ENCODE peak calls at places on chromosome 17, in ten cellular contexts. One of them, this sample, is unnamed.

GRCh38 chr17:57485566-57485865 is 229.2 kb downstream of the MSI2 start:
- DNase-seq in HFFc6: no peak
- DNase-seq in stomach: no peak
- DNase-seq in AG04450: no peak
- DNase-seq in SHP77: no peak
- DNase-seq in globus pallidus: no peak
- DNase-seq in fibroblast of lung: peak; percentile 67
- DNase-seq in H54: no peak
- DNase-seq in stimulated activated CD8-positive, alpha-beta memory T cell treated with anti-CD3 and anti-CD28 coated beads, Interleukin-15, amount 100 ng/mL, for 24 hours: no peak
- DNase-seq in NCI-H2029 treated with DMSO at 0.1 percent for 48 hours: no peak
- DNase-seq in this sample: no peak

GRCh38 chr17:36994438-36994837 is 45.7 kb downstream of the AATF start:
- DNase-seq in HFFc6: peak; percentile 72
- DNase-seq in stomach: no peak
- DNase-seq in AG04450: no peak
- DNase-seq in SHP77: no peak
- DNase-seq in globus pallidus: no peak
- DNase-seq in fibroblast of lung: peak; percentile 56
- DNase-seq in H54: no peak
- DNase-seq in stimulated activated CD8-positive, alpha-beta memory T cell treated with anti-CD3 and anti-CD28 coated beads, Interleukin-15, amount 100 ng/mL, for 24 hours: no peak
- DNase-seq in NCI-H2029 treated with DMSO at 0.1 percent for 48 hours: no peak
- DNase-seq in this sample: no peak

GRCh38 chr17:2264023-2264860 is 39.3 kb downstream of the SMG6 start:
- DNase-seq in HFFc6: no peak
- DNase-seq in stomach: no peak
- DNase-seq in AG04450: no peak
- DNase-seq in SHP77: no peak
- DNase-seq in globus pallidus: no peak
- DNase-seq in fibroblast of lung: peak; percentile 53
- DNase-seq in H54: no peak
- DNase-seq in stimulated activated CD8-positive, alpha-beta memory T cell treated with anti-CD3 and anti-CD28 coated beads, Interleukin-15, amount 100 ng/mL, for 24 hours: no peak
- DNase-seq in NCI-H2029 treated with DMSO at 0.1 percent for 48 hours: no peak
- DNase-seq in this sample: no peak

GRCh38 chr17:49850772-49851386 is 3.0 kb upstream of the TAC4 start:
- DNase-seq in HFFc6: no peak
- DNase-seq in stomach: no peak
- DNase-seq in AG04450: no peak
- DNase-seq in SHP77: no peak
- DNase-seq in globus pallidus: no peak
- DNase-seq in fibroblast of lung: no peak
- DNase-seq in H54: peak; percentile 47
- DNase-seq in stimulated activated CD8-positive, alpha-beta memory T cell treated with anti-CD3 and anti-CD28 coated beads, Interleukin-15, amount 100 ng/mL, for 24 hours: no peak
- DNase-seq in NCI-H2029 treated with DMSO at 0.1 percent for 48 hours: no peak
- DNase-seq in this sample: no peak

GRCh38 chr17:74987909-74988711 is 678 bp downstream of the CDR2L start:
- DNase-seq in HFFc6: peak; percentile 59
- DNase-seq in stomach: peak; percentile 74
- DNase-seq in AG04450: peak; percentile 29
- DNase-seq in SHP77: peak; percentile 50
- DNase-seq in globus pallidus: peak; percentile 84
- DNase-seq in fibroblast of lung: peak; percentile 85
- DNase-seq in H54: no peak
- DNase-seq in stimulated activated CD8-positive, alpha-beta memory T cell treated with anti-CD3 and anti-CD28 coated beads, Interleukin-15, amount 100 ng/mL, for 24 hours: no peak
- DNase-seq in NCI-H2029 treated with DMSO at 0.1 percent for 48 hours: no peak
- DNase-seq in this sample: peak; percentile 60

GRCh38 chr17:35731239-35731931 is at the start of gene RASL10B:
- DNase-seq in HFFc6: no peak
- DNase-seq in stomach: peak; percentile 54
- DNase-seq in AG04450: no peak
- DNase-seq in SHP77: peak; percentile 49
- DNase-seq in globus pallidus: peak; percentile 37
- DNase-seq in fibroblast of lung: peak; percentile 41
- DNase-seq in H54: no peak
- DNase-seq in stimulated activated CD8-positive, alpha-beta memory T cell treated with anti-CD3 and anti-CD28 coated beads, Interleukin-15, amount 100 ng/mL, for 24 hours: no peak
- DNase-seq in NCI-H2029 treated with DMSO at 0.1 percent for 48 hours: no peak
- DNase-seq in this sample: peak; percentile 30

GRCh38 chr17:53472586-53472985 is 350.1 kb upstream of the KIF2B start:
- DNase-seq in HFFc6: no peak
- DNase-seq in stomach: no peak
- DNase-seq in AG04450: no peak
- DNase-seq in SHP77: no peak
- DNase-seq in globus pallidus: no peak
- DNase-seq in fibroblast of lung: peak; percentile 40
- DNase-seq in H54: peak; percentile 6
- DNase-seq in stimulated activated CD8-positive, alpha-beta memory T cell treated with anti-CD3 and anti-CD28 coated beads, Interleukin-15, amount 100 ng/mL, for 24 hours: no peak
- DNase-seq in NCI-H2029 treated with DMSO at 0.1 percent for 48 hours: no peak
- DNase-seq in this sample: no peak

GRCh38 chr17:17739388-17740066 is 58.3 kb downstream of the RAI1 start:
- DNase-seq in HFFc6: peak; percentile 40
- DNase-seq in stomach: peak; percentile 50
- DNase-seq in AG04450: no peak
- DNase-seq in SHP77: peak; percentile 59
- DNase-seq in globus pallidus: peak; percentile 83
- DNase-seq in fibroblast of lung: peak; percentile 71
- DNase-seq in H54: peak; percentile 96
- DNase-seq in stimulated activated CD8-positive, alpha-beta memory T cell treated with anti-CD3 and anti-CD28 coated beads, Interleukin-15, amount 100 ng/mL, for 24 hours: no peak
- DNase-seq in NCI-H2029 treated with DMSO at 0.1 percent for 48 hours: no peak
- DNase-seq in this sample: peak; percentile 45

GRCh38 chr17:17533901-17534441 is 37.8 kb upstream of the RASD1 start:
- DNase-seq in HFFc6: no peak
- DNase-seq in stomach: peak; percentile 79
- DNase-seq in AG04450: no peak
- DNase-seq in SHP77: peak; percentile 97
- DNase-seq in globus pallidus: no peak
- DNase-seq in fibroblast of lung: no peak
- DNase-seq in H54: no peak
- DNase-seq in stimulated activated CD8-positive, alpha-beta memory T cell treated with anti-CD3 and anti-CD28 coated beads, Interleukin-15, amount 100 ng/mL, for 24 hours: no peak
- DNase-seq in NCI-H2029 treated with DMSO at 0.1 percent for 48 hours: peak; percentile 86
- DNase-seq in this sample: no peak

GRCh38 chr17:72503556-72503955 is 382.7 kb downstream of the SOX9 start:
- DNase-seq in HFFc6: no peak
- DNase-seq in stomach: no peak
- DNase-seq in AG04450: no peak
- DNase-seq in SHP77: no peak
- DNase-seq in globus pallidus: no peak
- DNase-seq in fibroblast of lung: no peak
- DNase-seq in H54: no peak
- DNase-seq in stimulated activated CD8-positive, alpha-beta memory T cell treated with anti-CD3 and anti-CD28 coated beads, Interleukin-15, amount 100 ng/mL, for 24 hours: no peak
- DNase-seq in NCI-H2029 treated with DMSO at 0.1 percent for 48 hours: no peak
- DNase-seq in this sample: no peak

GRCh38 chr17:82696916-82697807 is 1.3 kb downstream of the RAB40B start:
- DNase-seq in HFFc6: no peak
- DNase-seq in stomach: peak; percentile 34
- DNase-seq in AG04450: no peak
- DNase-seq in SHP77: no peak
- DNase-seq in globus pallidus: no peak
- DNase-seq in fibroblast of lung: no peak
- DNase-seq in H54: no peak
- DNase-seq in stimulated activated CD8-positive, alpha-beta memory T cell treated with anti-CD3 and anti-CD28 coated beads, Interleukin-15, amount 100 ng/mL, for 24 hours: no peak
- DNase-seq in NCI-H2029 treated with DMSO at 0.1 percent for 48 hours: no peak
- DNase-seq in this sample: no peak

GRCh38 chr17:40063034-40063765 is 435 bp downstream of the THRA start:
- DNase-seq in HFFc6: no peak
- DNase-seq in stomach: peak; percentile 51
- DNase-seq in AG04450: no peak
- DNase-seq in SHP77: peak; percentile 29
- DNase-seq in globus pallidus: no peak
- DNase-seq in fibroblast of lung: no peak
- DNase-seq in H54: no peak
- DNase-seq in stimulated activated CD8-positive, alpha-beta memory T cell treated with anti-CD3 and anti-CD28 coated beads, Interleukin-15, amount 100 ng/mL, for 24 hours: no peak
- DNase-seq in NCI-H2029 treated with DMSO at 0.1 percent for 48 hours: no peak
- DNase-seq in this sample: no peak

GRCh38 chr17:75878174-75878998 is at the start of gene TRIM47:
- DNase-seq in HFFc6: no peak
- DNase-seq in stomach: peak; percentile 68
- DNase-seq in AG04450: no peak
- DNase-seq in SHP77: peak; percentile 69
- DNase-seq in globus pallidus: peak; percentile 74
- DNase-seq in fibroblast of lung: peak; percentile 65
- DNase-seq in H54: peak; percentile 77
- DNase-seq in stimulated activated CD8-positive, alpha-beta memory T cell treated with anti-CD3 and anti-CD28 coated beads, Interleukin-15, amount 100 ng/mL, for 24 hours: no peak
- DNase-seq in NCI-H2029 treated with DMSO at 0.1 percent for 48 hours: no peak
- DNase-seq in this sample: no peak

GRCh38 chr17:27559996-27560481 is 70.9 kb upstream of the LGALS9 start:
- DNase-seq in HFFc6: no peak
- DNase-seq in stomach: peak; percentile 53
- DNase-seq in AG04450: peak; percentile 75
- DNase-seq in SHP77: no peak
- DNase-seq in globus pallidus: no peak
- DNase-seq in fibroblast of lung: peak; percentile 91
- DNase-seq in H54: no peak
- DNase-seq in stimulated activated CD8-positive, alpha-beta memory T cell treated with anti-CD3 and anti-CD28 coated beads, Interleukin-15, amount 100 ng/mL, for 24 hours: no peak
- DNase-seq in NCI-H2029 treated with DMSO at 0.1 percent for 48 hours: peak; percentile 5
- DNase-seq in this sample: peak; percentile 82

GRCh38 chr17:48483471-48484131 is 47.2 kb downstream of the HOXB1 start:
- DNase-seq in HFFc6: peak; percentile 96
- DNase-seq in stomach: no peak
- DNase-seq in AG04450: peak; percentile 97
- DNase-seq in SHP77: peak; percentile 45
- DNase-seq in globus pallidus: no peak
- DNase-seq in fibroblast of lung: peak; percentile 100
- DNase-seq in H54: peak; percentile 74
- DNase-seq in stimulated activated CD8-positive, alpha-beta memory T cell treated with anti-CD3 and anti-CD28 coated beads, Interleukin-15, amount 100 ng/mL, for 24 hours: no peak
- DNase-seq in NCI-H2029 treated with DMSO at 0.1 percent for 48 hours: peak; percentile 21
- DNase-seq in this sample: peak; percentile 99

GRCh38 chr17:36978810-36979584 is 30.2 kb downstream of the AATF start:
- DNase-seq in HFFc6: no peak
- DNase-seq in stomach: no peak
- DNase-seq in AG04450: no peak
- DNase-seq in SHP77: no peak
- DNase-seq in globus pallidus: no peak
- DNase-seq in fibroblast of lung: peak; percentile 58
- DNase-seq in H54: no peak
- DNase-seq in stimulated activated CD8-positive, alpha-beta memory T cell treated with anti-CD3 and anti-CD28 coated beads, Interleukin-15, amount 100 ng/mL, for 24 hours: no peak
- DNase-seq in NCI-H2029 treated with DMSO at 0.1 percent for 48 hours: no peak
- DNase-seq in this sample: no peak

GRCh38 chr17:55625516-55625915 is 97.1 kb downstream of the TMEM100 start:
- DNase-seq in HFFc6: no peak
- DNase-seq in stomach: no peak
- DNase-seq in AG04450: no peak
- DNase-seq in SHP77: no peak
- DNase-seq in globus pallidus: no peak
- DNase-seq in fibroblast of lung: no peak
- DNase-seq in H54: no peak
- DNase-seq in stimulated activated CD8-positive, alpha-beta memory T cell treated with anti-CD3 and anti-CD28 coated beads, Interleukin-15, amount 100 ng/mL, for 24 hours: no peak
- DNase-seq in NCI-H2029 treated with DMSO at 0.1 percent for 48 hours: no peak
- DNase-seq in this sample: no peak

GRCh38 chr17:9926150-9926804 is 21.2 kb upstream of the RCVRN start:
- DNase-seq in HFFc6: no peak
- DNase-seq in stomach: no peak
- DNase-seq in AG04450: no peak
- DNase-seq in SHP77: no peak
- DNase-seq in globus pallidus: no peak
- DNase-seq in fibroblast of lung: no peak
- DNase-seq in H54: no peak
- DNase-seq in stimulated activated CD8-positive, alpha-beta memory T cell treated with anti-CD3 and anti-CD28 coated beads, Interleukin-15, amount 100 ng/mL, for 24 hours: no peak
- DNase-seq in NCI-H2029 treated with DMSO at 0.1 percent for 48 hours: no peak
- DNase-seq in this sample: no peak

GRCh38 chr17:15123593-15124590 is 141.2 kb downstream of the PMP22 start:
- DNase-seq in HFFc6: peak; percentile 82
- DNase-seq in stomach: no peak
- DNase-seq in AG04450: no peak
- DNase-seq in SHP77: no peak
- DNase-seq in globus pallidus: no peak
- DNase-seq in fibroblast of lung: peak; percentile 49
- DNase-seq in H54: no peak
- DNase-seq in stimulated activated CD8-positive, alpha-beta memory T cell treated with anti-CD3 and anti-CD28 coated beads, Interleukin-15, amount 100 ng/mL, for 24 hours: no peak
- DNase-seq in NCI-H2029 treated with DMSO at 0.1 percent for 48 hours: no peak
- DNase-seq in this sample: peak; percentile 11

GRCh38 chr17:78779848-78780247 is 2.2 kb downstream of the CYTH1 start:
- DNase-seq in HFFc6: no peak
- DNase-seq in stomach: no peak
- DNase-seq in AG04450: no peak
- DNase-seq in SHP77: no peak
- DNase-seq in globus pallidus: no peak
- DNase-seq in fibroblast of lung: no peak
- DNase-seq in H54: no peak
- DNase-seq in stimulated activated CD8-positive, alpha-beta memory T cell treated with anti-CD3 and anti-CD28 coated beads, Interleukin-15, amount 100 ng/mL, for 24 hours: no peak
- DNase-seq in NCI-H2029 treated with DMSO at 0.1 percent for 48 hours: no peak
- DNase-seq in this sample: no peak

GRCh38 chr17:46154151-46154816 is 38.9 kb downstream of the KANSL1 start:
- DNase-seq in HFFc6: peak; percentile 21
- DNase-seq in stomach: no peak
- DNase-seq in AG04450: no peak
- DNase-seq in SHP77: no peak
- DNase-seq in globus pallidus: no peak
- DNase-seq in fibroblast of lung: peak; percentile 70
- DNase-seq in H54: no peak
- DNase-seq in stimulated activated CD8-positive, alpha-beta memory T cell treated with anti-CD3 and anti-CD28 coated beads, Interleukin-15, amount 100 ng/mL, for 24 hours: no peak
- DNase-seq in NCI-H2029 treated with DMSO at 0.1 percent for 48 hours: no peak
- DNase-seq in this sample: peak; percentile 72

GRCh38 chr17:43713494-43714162 is 45.0 kb downstream of the SOST start:
- DNase-seq in HFFc6: no peak
- DNase-seq in stomach: no peak
- DNase-seq in AG04450: no peak
- DNase-seq in SHP77: no peak
- DNase-seq in globus pallidus: no peak
- DNase-seq in fibroblast of lung: peak; percentile 34
- DNase-seq in H54: peak; percentile 55
- DNase-seq in stimulated activated CD8-positive, alpha-beta memory T cell treated with anti-CD3 and anti-CD28 coated beads, Interleukin-15, amount 100 ng/mL, for 24 hours: no peak
- DNase-seq in NCI-H2029 treated with DMSO at 0.1 percent for 48 hours: no peak
- DNase-seq in this sample: no peak

GRCh38 chr17:29807520-29808361 is 122.3 kb downstream of the SSH2 start:
- DNase-seq in HFFc6: peak; percentile 81
- DNase-seq in stomach: peak; percentile 65
- DNase-seq in AG04450: peak; percentile 42
- DNase-seq in SHP77: peak; percentile 11
- DNase-seq in globus pallidus: peak; percentile 74
- DNase-seq in fibroblast of lung: peak; percentile 44
- DNase-seq in H54: peak; percentile 13
- DNase-seq in stimulated activated CD8-positive, alpha-beta memory T cell treated with anti-CD3 and anti-CD28 coated beads, Interleukin-15, amount 100 ng/mL, for 24 hours: peak; percentile 6
- DNase-seq in NCI-H2029 treated with DMSO at 0.1 percent for 48 hours: peak; percentile 25
- DNase-seq in this sample: peak; percentile 57

GRCh38 chr17:50060951-50061712 is 5.2 kb downstream of the ITGA3 start:
- DNase-seq in HFFc6: peak; percentile 62
- DNase-seq in stomach: peak; percentile 76
- DNase-seq in AG04450: no peak
- DNase-seq in SHP77: peak; percentile 12
- DNase-seq in globus pallidus: peak; percentile 55
- DNase-seq in fibroblast of lung: peak; percentile 82
- DNase-seq in H54: no peak
- DNase-seq in stimulated activated CD8-positive, alpha-beta memory T cell treated with anti-CD3 and anti-CD28 coated beads, Interleukin-15, amount 100 ng/mL, for 24 hours: no peak
- DNase-seq in NCI-H2029 treated with DMSO at 0.1 percent for 48 hours: no peak
- DNase-seq in this sample: peak; percentile 58

GRCh38 chr17:79844869-79845600 is 5.8 kb upstream of the CBX4 start:
- DNase-seq in HFFc6: no peak
- DNase-seq in stomach: peak; percentile 60
- DNase-seq in AG04450: no peak
- DNase-seq in SHP77: peak; percentile 66
- DNase-seq in globus pallidus: no peak
- DNase-seq in fibroblast of lung: no peak
- DNase-seq in H54: peak; percentile 68
- DNase-seq in stimulated activated CD8-positive, alpha-beta memory T cell treated with anti-CD3 and anti-CD28 coated beads, Interleukin-15, amount 100 ng/mL, for 24 hours: no peak
- DNase-seq in NCI-H2029 treated with DMSO at 0.1 percent for 48 hours: no peak
- DNase-seq in this sample: no peak

GRCh38 chr17:14058051-14058450 is 11.3 kb upstream of the COX10 start:
- DNase-seq in HFFc6: peak; percentile 18
- DNase-seq in stomach: no peak
- DNase-seq in AG04450: no peak
- DNase-seq in SHP77: no peak
- DNase-seq in globus pallidus: no peak
- DNase-seq in fibroblast of lung: peak; percentile 86
- DNase-seq in H54: no peak
- DNase-seq in stimulated activated CD8-positive, alpha-beta memory T cell treated with anti-CD3 and anti-CD28 coated beads, Interleukin-15, amount 100 ng/mL, for 24 hours: no peak
- DNase-seq in NCI-H2029 treated with DMSO at 0.1 percent for 48 hours: no peak
- DNase-seq in this sample: no peak

GRCh38 chr17:10737168-10737622 is 7.4 kb upstream of the TMEM220 start:
- DNase-seq in HFFc6: peak; percentile 44
- DNase-seq in stomach: peak; percentile 95
- DNase-seq in AG04450: peak; percentile 24
- DNase-seq in SHP77: peak; percentile 61
- DNase-seq in globus pallidus: peak; percentile 51
- DNase-seq in fibroblast of lung: peak; percentile 37
- DNase-seq in H54: peak; percentile 56
- DNase-seq in stimulated activated CD8-positive, alpha-beta memory T cell treated with anti-CD3 and anti-CD28 coated beads, Interleukin-15, amount 100 ng/mL, for 24 hours: no peak
- DNase-seq in NCI-H2029 treated with DMSO at 0.1 percent for 48 hours: no peak
- DNase-seq in this sample: peak; percentile 49

GRCh38 chr17:76343106-76343505 is 10.6 kb downstream of the PRPSAP1 start:
- DNase-seq in HFFc6: no peak
- DNase-seq in stomach: no peak
- DNase-seq in AG04450: no peak
- DNase-seq in SHP77: no peak
- DNase-seq in globus pallidus: no peak
- DNase-seq in fibroblast of lung: no peak
- DNase-seq in H54: no peak
- DNase-seq in stimulated activated CD8-positive, alpha-beta memory T cell treated with anti-CD3 and anti-CD28 coated beads, Interleukin-15, amount 100 ng/mL, for 24 hours: no peak
- DNase-seq in NCI-H2029 treated with DMSO at 0.1 percent for 48 hours: no peak
- DNase-seq in this sample: no peak